ENCODE peak calls at places on chromosomes 11 and 22, in nine cellular contexts. T, L, A, H, P, S, I, B and U are unnamed samples.

GRCh38 chr11:66438009-66438503 is 592 bp downstream of the MRPL11 start:
- DNase-seq in H (no peak), T (no peak), B (no peak), L (no peak), I (no peak), P (no peak), S (no peak), A (no peak), U (no peak)

GRCh38 chr11:123798513-123799252 is 7.5 kb downstream of the OR6M1 start:
- DNase-seq in P (no peak), B (no peak), T (no peak), H (no peak), L (no peak), A (no peak), S (no peak), I (no peak), U (no peak)

GRCh38 chr11:937853-938261 is 12.2 kb downstream of the AP2A2 start:
- DNase-seq in S (no peak), L (no peak), A (no peak), I (no peak), B (no peak), T (no peak), P (no peak), H (no peak), U (no peak)

GRCh38 chr22:34847072-34847471 is 218.9 kb upstream of the ISX start:
- DNase-seq in L (no peak), B (no peak), T (no peak), P (no peak), A (no peak), H (no peak), S (no peak), I (no peak), U (no peak)

GRCh38 chr22:37472418-37473006 is 13.7 kb downstream of the MFNG start:
- DNase-seq in A (no peak), I (no peak), P (no peak), S (peak), L (peak), B (no peak), T (no peak), H (no peak), U (peak)

GRCh38 chr11:78030429-78031325 is 7.6 kb upstream of the KCTD14 start:
- DNase-seq in H (peak), S (no peak), I (no peak), T (peak), B (peak), P (no peak), L (no peak), A (peak), U (no peak)

GRCh38 chr11:79932612-79933011 is 491.8 kb upstream of the TENM4 start:
- DNase-seq in A (no peak), L (no peak), H (no peak), I (no peak), P (no peak), S (no peak), B (no peak), T (no peak), U (no peak)

GRCh38 chr11:69868871-69869270 is 49.7 kb upstream of the FGF3 start:
- DNase-seq in B (no peak), T (no peak), H (no peak), I (no peak), P (no peak), S (no peak), A (no peak), L (no peak), U (no peak)

GRCh38 chr22:40153186-40153585 is 24.5 kb upstream of the TNRC6B start:
- DNase-seq in L (no peak), P (no peak), A (no peak), B (no peak), S (no peak), T (no peak), H (no peak), I (no peak), U (no peak)

GRCh38 chr22:23718371-23719165 is 27.8 kb downstream of the RGL4 start:
- DNase-seq in P (no peak), T (no peak), S (no peak), H (no peak), A (no peak), I (no peak), L (no peak), B (no peak), U (no peak)

GRCh38 chr11:124739479-124740276 is at the start of gene NRGN:
- DNase-seq in A (peak), B (no peak), H (peak), T (peak), S (peak), I (peak), P (peak), L (peak), U (peak)

GRCh38 chr11:9320047-9320446 is 5.7 kb upstream of the TMEM41B start:
- DNase-seq in B (no peak), L (no peak), T (no peak), S (no peak), H (no peak), A (no peak), I (no peak), P (no peak), U (no peak)

GRCh38 chr22:36344106-36344827 is 43.5 kb downstream of the MYH9 start:
- DNase-seq in I (no peak), B (peak), L (no peak), T (no peak), S (no peak), P (no peak), A (no peak), H (no peak), U (no peak)

GRCh38 chr11:113989381-113989780 is 14.5 kb downstream of the HTR3A start:
- DNase-seq in T (no peak), P (no peak), A (no peak), B (no peak), I (no peak), L (no peak), S (no peak), H (no peak), U (no peak)

GRCh38 chr11:70317576-70318305 is 47.3 kb downstream of the PPFIA1 start:
- DNase-seq in P (no peak), I (no peak), A (no peak), T (no peak), H (no peak), B (no peak), L (no peak), S (no peak), U (no peak)